ENCODE peak calls at places on chromosomes 7 and 10, in four cellular contexts. One of them, this sample, is unnamed.

GRCh38 chr7:108073305-108074070 is 56.7 kb downstream of the LAMB4 start:
- DNase-seq in stimulated activated CD8-positive, alpha-beta memory T cell treated with anti-CD3 and anti-CD28 coated beads, Interleukin-4, amount 100 ng/mL, for 24 hours: no peak
- DNase-seq in NCI-H460: no peak
- DNase-seq in NCI-H345: no peak
- DNase-seq in this sample: no peak

GRCh38 chr7:36308031-36308430 is 81.6 kb upstream of the ANLN start:
- DNase-seq in stimulated activated CD8-positive, alpha-beta memory T cell treated with anti-CD3 and anti-CD28 coated beads, Interleukin-4, amount 100 ng/mL, for 24 hours: no peak
- DNase-seq in NCI-H460: no peak
- DNase-seq in NCI-H345: no peak
- DNase-seq in this sample: no peak

GRCh38 chr10:71863203-71863602 is 12.2 kb upstream of the PSAP start:
- DNase-seq in stimulated activated CD8-positive, alpha-beta memory T cell treated with anti-CD3 and anti-CD28 coated beads, Interleukin-4, amount 100 ng/mL, for 24 hours: no peak
- DNase-seq in NCI-H460: no peak
- DNase-seq in NCI-H345: no peak
- DNase-seq in this sample: no peak

GRCh38 chr7:33050425-33051318 is 11.9 kb downstream of the NT5C3A start:
- DNase-seq in stimulated activated CD8-positive, alpha-beta memory T cell treated with anti-CD3 and anti-CD28 coated beads, Interleukin-4, amount 100 ng/mL, for 24 hours: no peak
- DNase-seq in NCI-H460: peak; percentile 40
- DNase-seq in NCI-H345: peak; percentile 18
- DNase-seq in this sample: peak; percentile 17

GRCh38 chr10:6990891-6991290 is 410.8 kb upstream of the PRKCQ start:
- DNase-seq in stimulated activated CD8-positive, alpha-beta memory T cell treated with anti-CD3 and anti-CD28 coated beads, Interleukin-4, amount 100 ng/mL, for 24 hours: no peak
- DNase-seq in NCI-H460: no peak
- DNase-seq in NCI-H345: no peak
- DNase-seq in this sample: no peak

GRCh38 chr7:7595451-7595850 is 28.8 kb downstream of the MIOS start:
- DNase-seq in stimulated activated CD8-positive, alpha-beta memory T cell treated with anti-CD3 and anti-CD28 coated beads, Interleukin-4, amount 100 ng/mL, for 24 hours: no peak
- DNase-seq in NCI-H460: peak; percentile 29
- DNase-seq in NCI-H345: no peak
- DNase-seq in this sample: peak; percentile 14

GRCh38 chr7:85025312-85025756 is 161.5 kb downstream of the SEMA3D start:
- DNase-seq in stimulated activated CD8-positive, alpha-beta memory T cell treated with anti-CD3 and anti-CD28 coated beads, Interleukin-4, amount 100 ng/mL, for 24 hours: no peak
- DNase-seq in NCI-H460: no peak
- DNase-seq in NCI-H345: no peak
- DNase-seq in this sample: no peak

GRCh38 chr10:76033457-76034196 is 602.2 kb downstream of the LRMDA start:
- DNase-seq in stimulated activated CD8-positive, alpha-beta memory T cell treated with anti-CD3 and anti-CD28 coated beads, Interleukin-4, amount 100 ng/mL, for 24 hours: no peak
- DNase-seq in NCI-H460: no peak
- DNase-seq in NCI-H345: no peak
- DNase-seq in this sample: no peak

GRCh38 chr10:121362026-121362425 is 236.2 kb downstream of the FGFR2 start:
- DNase-seq in stimulated activated CD8-positive, alpha-beta memory T cell treated with anti-CD3 and anti-CD28 coated beads, Interleukin-4, amount 100 ng/mL, for 24 hours: no peak
- DNase-seq in NCI-H460: no peak
- DNase-seq in NCI-H345: no peak
- DNase-seq in this sample: no peak

GRCh38 chr7:47688311-47689100 is 106.6 kb upstream of the TNS3 start:
- DNase-seq in stimulated activated CD8-positive, alpha-beta memory T cell treated with anti-CD3 and anti-CD28 coated beads, Interleukin-4, amount 100 ng/mL, for 24 hours: no peak
- DNase-seq in NCI-H460: no peak
- DNase-seq in NCI-H345: no peak
- DNase-seq in this sample: no peak

GRCh38 chr10:20888620-20889337 is 8.3 kb downstream of the NEBL start:
- DNase-seq in stimulated activated CD8-positive, alpha-beta memory T cell treated with anti-CD3 and anti-CD28 coated beads, Interleukin-4, amount 100 ng/mL, for 24 hours: no peak
- DNase-seq in NCI-H460: no peak
- DNase-seq in NCI-H345: no peak
- DNase-seq in this sample: no peak

GRCh38 chr10:93916257-93917063 is 22.7 kb downstream of the SLC35G1 start:
- DNase-seq in stimulated activated CD8-positive, alpha-beta memory T cell treated with anti-CD3 and anti-CD28 coated beads, Interleukin-4, amount 100 ng/mL, for 24 hours: no peak
- DNase-seq in NCI-H460: peak; percentile 21
- DNase-seq in NCI-H345: peak; percentile 25
- DNase-seq in this sample: no peak

GRCh38 chr7:5767066-5767465 is 14.4 kb downstream of the RNF216 start:
- DNase-seq in stimulated activated CD8-positive, alpha-beta memory T cell treated with anti-CD3 and anti-CD28 coated beads, Interleukin-4, amount 100 ng/mL, for 24 hours: no peak
- DNase-seq in NCI-H460: no peak
- DNase-seq in NCI-H345: no peak
- DNase-seq in this sample: no peak

GRCh38 chr7:47937065-47937687 is 11.1 kb downstream of the PKD1L1 start:
- DNase-seq in stimulated activated CD8-positive, alpha-beta memory T cell treated with anti-CD3 and anti-CD28 coated beads, Interleukin-4, amount 100 ng/mL, for 24 hours: no peak
- DNase-seq in NCI-H460: no peak
- DNase-seq in NCI-H345: peak; percentile 28
- DNase-seq in this sample: no peak

GRCh38 chr10:30013684-30014246 is 45.6 kb downstream of the JCAD start:
- DNase-seq in stimulated activated CD8-positive, alpha-beta memory T cell treated with anti-CD3 and anti-CD28 coated beads, Interleukin-4, amount 100 ng/mL, for 24 hours: no peak
- DNase-seq in NCI-H460: no peak
- DNase-seq in NCI-H345: peak; percentile 50
- DNase-seq in this sample: peak; percentile 39

GRCh38 chr7:36079446-36080025 is 73.5 kb upstream of the EEPD1 start:
- DNase-seq in stimulated activated CD8-positive, alpha-beta memory T cell treated with anti-CD3 and anti-CD28 coated beads, Interleukin-4, amount 100 ng/mL, for 24 hours: no peak
- DNase-seq in NCI-H460: no peak
- DNase-seq in NCI-H345: no peak
- DNase-seq in this sample: no peak

GRCh38 chr10:118046491-118047362 is at the start of gene RAB11FIP2:
- DNase-seq in stimulated activated CD8-positive, alpha-beta memory T cell treated with anti-CD3 and anti-CD28 coated beads, Interleukin-4, amount 100 ng/mL, for 24 hours: peak; percentile 94
- DNase-seq in NCI-H460: peak; percentile 91
- DNase-seq in NCI-H345: peak; percentile 88
- DNase-seq in this sample: peak; percentile 82

GRCh38 chr7:91942312-91942711 is 1.6 kb downstream of the AKAP9 start:
- DNase-seq in stimulated activated CD8-positive, alpha-beta memory T cell treated with anti-CD3 and anti-CD28 coated beads, Interleukin-4, amount 100 ng/mL, for 24 hours: no peak
- DNase-seq in NCI-H460: no peak
- DNase-seq in NCI-H345: no peak
- DNase-seq in this sample: no peak

GRCh38 chr10:97633921-97634320 is 621 bp upstream of the MORN4 start:
- DNase-seq in stimulated activated CD8-positive, alpha-beta memory T cell treated with anti-CD3 and anti-CD28 coated beads, Interleukin-4, amount 100 ng/mL, for 24 hours: no peak
- DNase-seq in NCI-H460: peak; percentile 45
- DNase-seq in NCI-H345: peak; percentile 8
- DNase-seq in this sample: no peak

GRCh38 chr7:66047426-66047825 is 28.2 kb upstream of the ASL start:
- DNase-seq in stimulated activated CD8-positive, alpha-beta memory T cell treated with anti-CD3 and anti-CD28 coated beads, Interleukin-4, amount 100 ng/mL, for 24 hours: no peak
- DNase-seq in NCI-H460: no peak
- DNase-seq in NCI-H345: no peak
- DNase-seq in this sample: no peak

GRCh38 chr7:38385682-38386081 is 112.2 kb upstream of the TARP start:
- DNase-seq in stimulated activated CD8-positive, alpha-beta memory T cell treated with anti-CD3 and anti-CD28 coated beads, Interleukin-4, amount 100 ng/mL, for 24 hours: no peak
- DNase-seq in NCI-H460: no peak
- DNase-seq in NCI-H345: no peak
- DNase-seq in this sample: no peak

GRCh38 chr10:124745678-124746077 is 1.5 kb upstream of the FAM53B start:
- DNase-seq in stimulated activated CD8-positive, alpha-beta memory T cell treated with anti-CD3 and anti-CD28 coated beads, Interleukin-4, amount 100 ng/mL, for 24 hours: no peak
- DNase-seq in NCI-H460: peak; percentile 26
- DNase-seq in NCI-H345: peak; percentile 19
- DNase-seq in this sample: no peak

GRCh38 chr7:42495251-42495650 is 258.2 kb upstream of the GLI3 start:
- DNase-seq in stimulated activated CD8-positive, alpha-beta memory T cell treated with anti-CD3 and anti-CD28 coated beads, Interleukin-4, amount 100 ng/mL, for 24 hours: no peak
- DNase-seq in NCI-H460: no peak
- DNase-seq in NCI-H345: no peak
- DNase-seq in this sample: no peak

GRCh38 chr7:151954866-151955820 is 1.1 kb upstream of the GALNTL5 start:
- DNase-seq in stimulated activated CD8-positive, alpha-beta memory T cell treated with anti-CD3 and anti-CD28 coated beads, Interleukin-4, amount 100 ng/mL, for 24 hours: no peak
- DNase-seq in NCI-H460: no peak
- DNase-seq in NCI-H345: no peak
- DNase-seq in this sample: no peak

This sample was measured in COR-L47.